ENCODE peak calls at places on chromosomes 13 and 19, in six cellular contexts. R, V, W, P, U and J are unnamed samples.

GRCh38 chr19:15722956-15723355 is 4.9 kb upstream of the OR10H2 start:
- DNase-seq in W (no peak), P (no peak), R (no peak), V (no peak), U (no peak), J (no peak)

GRCh38 chr19:50264483-50265186 is 61.2 kb downstream of the MYH14 start:
- DNase-seq in P (no peak), W (no peak), V (no peak), R (no peak), U (peak; percentile 12), J (no peak)

GRCh38 chr19:13705928-13706447 is 58.3 kb upstream of the MRI1 start:
- DNase-seq in R (no peak), P (no peak), W (no peak), U (no peak), V (no peak), J (no peak)

GRCh38 chr19:33988601-33989000 is 183.7 kb upstream of the LSM14A start:
- DNase-seq in V (no peak), R (no peak), U (no peak), P (no peak), W (no peak), J (no peak)

GRCh38 chr19:40592170-40592569 is 9.0 kb upstream of the LTBP4 start:
- DNase-seq in P (no peak), W (no peak), R (peak; percentile 78), V (no peak), U (peak; percentile 71), J (no peak)

GRCh38 chr19:15091918-15092753 is 10.1 kb downstream of the OR1I1 start:
- DNase-seq in V (no peak), U (peak; percentile 76), P (no peak), W (no peak), R (peak; percentile 82), J (peak; percentile 41)

GRCh38 chr19:13817018-13817614 is 21.9 kb downstream of the ZSWIM4 start:
- DNase-seq in V (no peak), R (no peak), U (no peak), P (peak; percentile 82), W (no peak), J (peak; percentile 69)

GRCh38 chr13:27264181-27264580 is 6.4 kb upstream of the RASL11A start:
- DNase-seq in W (no peak), P (no peak), U (peak; percentile 78), R (peak; percentile 62), V (no peak), J (no peak)

GRCh38 chr13:19845758-19846157 is 17.7 kb downstream of the ZMYM5 start:
- DNase-seq in V (no peak), U (peak; percentile 99), W (no peak), R (peak; percentile 97), P (no peak), J (no peak)

GRCh38 chr19:30932854-30933253 is 416.4 kb downstream of the TSHZ3 start:
- DNase-seq in P (no peak), V (no peak), W (no peak), R (no peak), U (no peak), J (no peak)

GRCh38 chr19:55585658-55586339 is 5.2 kb upstream of the ZNF579 start:
- DNase-seq in W (peak; percentile 90), P (peak; percentile 67), R (peak; percentile 79), V (peak; percentile 81), U (peak; percentile 52), J (peak; percentile 89)

GRCh38 chr19:45506991-45507863 is at the start of gene VASP:
- DNase-seq in U (peak; percentile 76), W (peak; percentile 93), V (peak; percentile 90), P (peak; percentile 93), R (peak; percentile 88), J (peak; percentile 76)

GRCh38 chr19:45505996-45506245 is 1.4 kb upstream of the VASP start:
- DNase-seq in W (no peak), U (no peak), R (no peak), V (no peak), P (no peak), J (no peak)

GRCh38 chr19:45507864-45508680 is 793 bp downstream of the VASP start:
- DNase-seq in V (peak; percentile 66), W (no peak), P (peak; percentile 81), R (no peak), U (no peak), J (peak; percentile 62)

GRCh38 chr19:45505151-45505995 is 1.9 kb upstream of the VASP start:
- DNase-seq in U (no peak), W (no peak), P (no peak), V (no peak), R (peak; percentile 47), J (no peak)

DNA sequence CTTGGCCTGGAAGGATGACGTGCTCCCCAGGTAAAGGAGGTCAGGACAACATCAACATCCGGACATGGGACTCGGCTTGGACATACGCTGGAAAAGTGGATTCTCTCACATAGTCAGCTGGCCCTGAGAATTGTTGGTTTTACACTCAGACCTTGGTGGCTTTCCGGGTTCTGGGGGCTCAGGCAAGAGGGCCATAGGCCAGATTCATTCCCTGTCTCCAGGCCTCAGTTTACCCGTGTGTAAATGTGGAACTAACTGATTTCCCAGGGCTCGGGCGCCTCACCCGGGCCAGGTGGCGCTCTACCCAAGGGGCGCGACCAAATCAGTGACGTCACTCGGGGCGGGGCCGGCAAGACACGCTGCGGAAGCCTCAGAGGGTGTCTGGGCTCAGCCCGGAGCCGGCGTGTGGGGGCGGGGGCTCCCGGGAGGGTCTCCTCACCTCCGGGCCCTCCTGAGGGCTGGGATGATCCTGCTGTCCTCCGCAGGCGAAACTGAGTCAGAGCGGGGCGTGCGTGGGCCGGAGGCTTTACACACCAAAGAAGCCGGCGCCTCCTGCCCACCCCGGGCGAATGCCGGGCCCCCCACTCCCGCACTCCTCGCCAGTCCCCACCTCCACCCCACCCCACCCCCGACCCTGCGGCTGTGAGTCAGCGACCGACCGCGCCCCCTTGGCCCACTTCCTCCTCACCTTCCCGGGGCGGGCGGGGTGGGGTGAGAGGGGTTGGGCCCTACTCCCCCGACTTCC is 861 bp upstream of the VASP start:
- DNase-seq in U (peak; percentile 85), R (peak; percentile 90), W (peak; percentile 98), V (peak; percentile 97), P (peak; percentile 98), J (peak; percentile 98)
- TF ChIP-seq CTCF in U (peak; percentile 16), R (peak; percentile 39), W (peak; percentile 50), V (peak; percentile 39), P (peak; percentile 13), J (no peak)

DNA sequence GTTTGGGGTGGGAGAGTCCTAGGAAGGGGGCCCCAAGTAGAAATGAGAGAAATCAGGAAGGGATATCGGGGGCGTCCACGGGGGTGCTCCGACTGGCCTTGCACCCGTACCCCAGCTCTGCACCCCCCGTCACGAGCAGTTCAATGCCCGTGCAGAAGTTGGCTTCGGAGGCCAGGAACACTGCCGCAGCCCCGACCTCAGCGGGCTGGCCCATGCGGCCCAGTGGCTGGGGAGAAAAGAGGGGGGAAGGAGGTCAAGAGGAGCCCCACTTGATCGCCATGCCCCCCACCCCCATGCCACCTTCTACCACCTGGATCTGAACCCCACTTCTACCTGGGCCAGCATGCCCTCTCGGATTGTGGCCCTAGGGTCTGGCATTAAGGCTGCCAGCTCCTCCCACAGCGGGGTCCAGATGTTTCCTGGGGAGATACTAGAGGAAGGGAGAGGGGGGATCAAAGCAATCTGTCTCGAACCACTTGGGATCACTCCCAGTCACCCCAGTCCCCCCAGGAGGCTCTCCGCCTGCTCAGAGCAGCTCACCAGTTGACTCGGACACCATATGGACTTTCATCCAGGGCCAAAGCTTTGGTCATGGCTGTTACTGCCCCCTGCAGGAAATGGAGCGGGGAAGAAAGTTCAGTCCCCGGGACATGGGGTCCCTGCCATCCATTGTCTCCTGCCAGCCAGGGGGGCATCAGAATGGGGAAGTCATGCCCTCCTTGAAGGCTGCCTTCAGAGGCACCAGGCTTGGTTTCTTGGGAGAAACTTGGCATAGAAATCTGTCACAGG is 2.5 kb upstream of the BCAT2 start:
- DNase-seq in P (no peak), U (no peak), W (no peak), R (no peak), V (peak; percentile 49), J (no peak)
- TF ChIP-seq CTCF in P (no peak), U (peak; percentile 19), W (peak; percentile 13), R (peak; percentile 22), V (no peak), J (no peak)

DNA sequence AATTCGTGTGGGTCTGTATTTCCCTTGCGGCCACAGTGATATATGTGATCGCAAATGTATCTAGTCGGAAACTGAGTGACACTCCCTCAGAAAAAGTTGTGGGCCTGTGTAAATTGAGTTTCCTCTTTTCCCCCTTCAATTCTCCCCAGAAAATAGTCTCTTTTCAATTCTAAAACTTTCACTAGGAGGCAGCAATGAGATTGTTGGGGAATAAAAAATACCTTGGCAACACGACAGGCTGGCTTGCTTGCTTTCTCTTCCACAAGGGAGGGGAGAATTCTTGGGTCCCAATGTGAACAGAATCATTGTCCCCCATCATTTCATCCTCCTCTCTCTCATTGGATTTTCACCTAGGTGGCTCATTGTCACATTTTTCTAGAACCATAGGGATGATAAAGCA is 3.7 kb upstream of the SOX21 start:
- DNase-seq in U (no peak), R (no peak), V (no peak), P (no peak), W (no peak), J (no peak)
- TF ChIP-seq CTCF in U (peak; percentile 31), R (peak; percentile 33), V (no peak), P (no peak), W (no peak), J (peak; percentile 16)

GRCh38 chr13:31236211-31236786 is 36.5 kb downstream of the B3GLCT start:
- DNase-seq in W (no peak), V (no peak), R (peak; percentile 64), U (peak; percentile 65), P (no peak), J (no peak)
- TF ChIP-seq CTCF in W (peak; percentile 76), V (peak; percentile 70), R (peak; percentile 78), U (peak; percentile 84), P (no peak), J (peak; percentile 82)

DNA sequence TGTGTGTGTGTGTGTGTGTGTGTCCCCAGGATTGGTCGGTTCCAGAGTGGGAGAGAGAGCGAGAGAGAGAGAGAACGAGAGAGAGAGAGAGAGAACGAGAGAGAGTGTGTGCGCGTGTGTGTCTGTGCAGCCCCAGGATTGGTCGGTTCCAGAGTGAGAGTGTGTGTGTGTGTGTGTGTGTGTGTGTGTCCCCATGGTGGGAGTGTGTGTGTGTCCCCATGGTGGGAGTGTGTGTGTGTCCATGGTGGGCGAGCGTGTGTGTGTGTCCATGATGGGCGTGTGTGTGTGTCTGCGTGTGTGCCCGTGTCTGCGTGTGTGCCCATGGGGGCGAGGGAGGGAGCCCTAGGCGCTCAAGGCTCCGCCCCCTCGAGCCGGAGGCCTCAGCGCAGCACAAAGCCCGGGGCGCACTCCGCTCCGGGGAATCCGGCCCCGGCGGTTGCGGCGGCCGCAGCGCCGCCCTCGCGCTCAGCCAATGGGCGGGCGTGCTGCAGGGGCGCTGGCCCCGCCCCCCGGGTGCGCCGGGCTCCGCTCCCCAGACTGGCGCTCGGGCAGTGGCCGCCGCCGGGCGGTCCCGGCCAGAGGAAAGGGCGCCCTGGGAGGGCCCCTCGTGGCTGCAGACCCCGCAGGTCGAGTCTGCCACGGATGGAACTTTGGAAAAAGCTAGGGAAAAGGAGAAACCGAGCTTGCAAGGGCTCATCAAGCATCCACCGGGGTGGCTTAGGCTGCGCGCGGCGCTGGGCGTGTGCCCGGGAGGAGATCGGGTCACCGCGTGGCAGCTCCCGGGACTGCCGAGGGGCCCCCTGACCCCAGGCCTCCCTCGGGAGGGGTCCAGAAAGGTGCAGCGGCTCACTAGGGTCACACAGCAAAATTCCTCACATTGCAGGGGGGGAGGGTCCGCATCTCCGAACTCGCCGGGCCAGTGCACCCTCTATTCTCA is 96.2 kb downstream of the INSR start:
- DNase-seq in R (peak; percentile 96), U (peak; percentile 90), V (peak; percentile 97), P (peak; percentile 94), W (peak; percentile 96), J (peak; percentile 87)
- TF ChIP-seq CTCF in R (peak; percentile 1), U (no peak), V (peak; percentile 35), P (no peak), W (peak; percentile 20), J (no peak)

GRCh38 chr19:10861118-10861651 is 10.2 kb upstream of the CARM1 start:
- DNase-seq in V (no peak), R (peak; percentile 43), U (no peak), W (peak; percentile 58), P (peak; percentile 61), J (peak; percentile 33)
- TF ChIP-seq CTCF in V (peak; percentile 22), R (peak; percentile 54), U (peak; percentile 59), W (peak; percentile 36), P (no peak), J (peak; percentile 31)